ENCODE peak calls at places on chromosomes 4 and X, in eight cellular contexts. B, S, W, N, F, M, R and C are unnamed samples.

GRCh38 chr4:25810016-25810415 is 52.8 kb downstream of the SEL1L3 start:
- DNase-seq in S (no peak), N (no peak), M (no peak), B (no peak), W (no peak), F (no peak), R (peak; percentile 35), C (no peak)

GRCh38 chrX:129634541-129634940 is 20.2 kb downstream of the APLN start:
- DNase-seq in R (no peak), W (no peak), B (no peak), S (no peak), F (no peak), M (no peak), N (no peak), C (no peak)

GRCh38 chrX:37644381-37645305 is 40.9 kb upstream of the XK start:
- DNase-seq in S (no peak), W (no peak), F (no peak), B (no peak), M (no peak), N (no peak), R (no peak), C (peak; percentile 22)

GRCh38 chrX:107787827-107788226 is 10.3 kb downstream of the NCBP2L start:
- DNase-seq in W (no peak), M (no peak), N (no peak), B (no peak), S (no peak), F (no peak), R (no peak), C (no peak)

GRCh38 chr4:154126276-154126675 is 337.4 kb upstream of the SFRP2 start:
- DNase-seq in W (no peak), N (no peak), B (no peak), F (no peak), R (no peak), M (no peak), S (no peak), C (no peak)

GRCh38 chr4:186606593-186606992 is 51.2 kb upstream of the MTNR1A start:
- DNase-seq in S (no peak), F (peak; percentile 40), W (no peak), M (no peak), R (peak; percentile 57), N (no peak), B (no peak), C (no peak)

GRCh38 chrX:103828529-103828928 is 3.5 kb downstream of the RAB9B start:
- DNase-seq in R (no peak), M (no peak), S (no peak), F (no peak), W (no peak), N (no peak), B (no peak), C (no peak)

GRCh38 chr4:153538408-153539057 is 72.4 kb downstream of the TMEM131L start:
- DNase-seq in R (no peak), W (no peak), B (no peak), M (no peak), N (no peak), S (no peak), F (peak; percentile 26), C (peak; percentile 78)

GRCh38 chrX:72540318-72540717 is 32.3 kb downstream of the HDAC8 start:
- DNase-seq in S (no peak), F (peak; percentile 58), R (no peak), N (no peak), M (no peak), B (no peak), W (no peak), C (peak; percentile 30)

GRCh38 chr4:99614491-99614890 is 39.9 kb downstream of the MTTP start:
- DNase-seq in S (no peak), B (no peak), R (no peak), W (no peak), N (no peak), F (no peak), M (no peak), C (no peak)

GRCh38 chr4:14545796-14546195 is 456.5 kb upstream of the CPEB2 start:
- DNase-seq in W (no peak), F (no peak), B (no peak), N (no peak), R (no peak), S (no peak), M (no peak), C (no peak)

GRCh38 chr4:110808371-110808878 is 185.5 kb upstream of the PITX2 start:
- DNase-seq in N (no peak), M (no peak), B (no peak), R (no peak), W (no peak), F (peak; percentile 65), S (no peak), C (no peak)

GRCh38 chr4:88104902-88105610 is 53.4 kb downstream of the ABCG2 start:
- DNase-seq in R (no peak), S (no peak), N (no peak), F (peak; percentile 88), W (no peak), B (no peak), M (no peak), C (peak; percentile 76)

GRCh38 chrX:107711521-107712041 is 64.0 kb downstream of the TSC22D3 start:
- DNase-seq in W (no peak), M (no peak), F (no peak), N (no peak), R (peak; percentile 47), S (no peak), B (no peak), C (no peak)